ENCODE peak calls at places on chromosomes 12 and 14, in four cellular contexts. Z is stimulated activated CD4-positive, alpha-beta T cell treated with anti-CD3 and anti-CD28 coated beads, Interleukin-15, amount 100 ng/mL, for 1 hour; N is NCI-H187; R is activated naive CD8-positive, alpha-beta T cell treated with anti-CD3 and anti-CD28 coated beads for 36 hours. C is an unnamed sample.

GRCh38 chr12:67698711-67699603 is 50.4 kb downstream of the DYRK2 start:
- DNase-seq in Z (no peak), N (no peak), R (peak), C (no peak)

GRCh38 chr12:67633708-67634107 is 14.8 kb upstream of the DYRK2 start:
- DNase-seq in Z (no peak), N (no peak), R (no peak), C (no peak)

GRCh38 chr14:103518416-103519042 is 4.1 kb downstream of the CKB start:
- DNase-seq in Z (peak), N (peak), R (peak), C (peak)

GRCh38 chr12:94025730-94026129 is 122.6 kb upstream of the PLXNC1 start:
- DNase-seq in Z (no peak), N (no peak), R (no peak), C (no peak)

GRCh38 chr14:98721061-98721460 is 550.9 kb downstream of the BCL11B start:
- DNase-seq in Z (no peak), N (peak), R (no peak), C (no peak)

GRCh38 chr14:31206536-31207286 is 882 bp downstream of the HECTD1 start:
- DNase-seq in Z (peak), N (peak), R (peak), C (no peak)

GRCh38 chr14:58073516-58073915 is 78.5 kb downstream of the ARMH4 start:
- DNase-seq in Z (no peak), N (no peak), R (no peak), C (no peak)

GRCh38 chr12:45933504-45933903 is 56.9 kb downstream of the SCAF11 start:
- DNase-seq in Z (no peak), N (no peak), R (no peak), C (no peak)

GRCh38 chr14:97149775-97150174 is 352.6 kb downstream of the VRK1 start:
- DNase-seq in Z (no peak), N (no peak), R (no peak), C (no peak)

GRCh38 chr12:56298828-56299227 is 1.3 kb downstream of the CS start:
- DNase-seq in Z (no peak), N (no peak), R (no peak), C (no peak)

GRCh38 chr12:131775124-131775903 is 52.9 kb upstream of the MMP17 start:
- DNase-seq in Z (no peak), N (no peak), R (no peak), C (no peak)

GRCh38 chr14:91373591-91374245 is 43.9 kb downstream of the CCDC88C start:
- DNase-seq in Z (no peak), N (no peak), R (peak), C (peak)

GRCh38 chr12:26629864-26630263 is 203.1 kb downstream of the ITPR2 start:
- DNase-seq in Z (no peak), N (no peak), R (no peak), C (no peak)

GRCh38 chr12:68341822-68342221 is 9.7 kb upstream of the MDM1 start:
- DNase-seq in Z (no peak), N (no peak), R (no peak), C (no peak)

GRCh38 chr12:120015313-120015712 is 26.3 kb downstream of the BICDL1 start:
- DNase-seq in Z (no peak), N (no peak), R (peak), C (no peak)

GRCh38 chr14:77303417-77304156 is 17.1 kb downstream of the POMT2 start:
- DNase-seq in Z (no peak), N (no peak), R (no peak), C (no peak)

GRCh38 chr14:45072121-45072520 is 11.8 kb upstream of the PRPF39 start:
- DNase-seq in Z (no peak), N (no peak), R (no peak), C (no peak)

GRCh38 chr14:24438198-24439095 is 4.1 kb downstream of the SDR39U1 start:
- DNase-seq in Z (no peak), N (no peak), R (no peak), C (no peak)

GRCh38 chr14:53109028-53109687 is 44.0 kb downstream of the DDHD1 start:
- DNase-seq in Z (no peak), N (no peak), R (peak), C (no peak)

GRCh38 chr14:38256358-38256840 is 506 bp upstream of the CLEC14A start:
- DNase-seq in Z (no peak), N (no peak), R (peak), C (no peak)

GRCh38 chr12:118120579-118121363 is 15.2 kb upstream of the PEBP1 start:
- DNase-seq in Z (peak), N (peak), R (peak), C (peak)

GRCh38 chr14:32134448-32135070 is 57.5 kb downstream of the ARHGAP5 start:
- DNase-seq in Z (no peak), N (peak), R (no peak), C (no peak)

GRCh38 chr14:23034498-23035302 is at the start of gene PSMB5:
- DNase-seq in Z (peak), N (no peak), R (peak), C (peak)

GRCh38 chr12:57011438-57012424 is 4.6 kb downstream of the TAC3 start:
- DNase-seq in Z (no peak), N (no peak), R (no peak), C (no peak)

GRCh38 chr12:48991247-48992050 is 7.7 kb downstream of the DDN start:
- DNase-seq in Z (no peak), N (no peak), R (no peak), C (no peak)

GRCh38 chr12:96164951-96165858 is 29.0 kb upstream of the ELK3 start:
- DNase-seq in Z (no peak), N (no peak), R (no peak), C (no peak)

GRCh38 chr12:71626768-71627167 is 36.9 kb downstream of the ZFC3H1 start:
- DNase-seq in Z (no peak), N (no peak), R (no peak), C (no peak)

GRCh38 chr12:32641287-32641901 is 37.7 kb upstream of the DNM1L start:
- DNase-seq in Z (no peak), N (no peak), R (no peak), C (no peak)

GRCh38 chr14:55160989-55161388 is 30.4 kb downstream of the DLGAP5 start:
- DNase-seq in Z (no peak), N (no peak), R (no peak), C (no peak)

GRCh38 chr12:100382327-100382726 is 25.5 kb downstream of the SLC17A8 start:
- DNase-seq in Z (no peak), N (no peak), R (no peak), C (no peak)

GRCh38 chr14:60509438-60510253 is 700 bp downstream of the SIX6 start:
- DNase-seq in Z (no peak), N (no peak), R (no peak), C (no peak)

GRCh38 chr12:48601013-48601756 is 31.3 kb upstream of the LALBA start:
- DNase-seq in Z (no peak), N (no peak), R (no peak), C (no peak)

GRCh38 chr12:45605624-45606023 is 123.9 kb upstream of the ARID2 start:
- DNase-seq in Z (no peak), N (no peak), R (no peak), C (no peak)

GRCh38 chr12:114193474-114193873 is 212.5 kb downstream of the TBX5 start:
- DNase-seq in Z (no peak), N (no peak), R (no peak), C (no peak)

GRCh38 chr12:74259199-74259598 is 278.4 kb upstream of the ATXN7L3B start:
- DNase-seq in Z (no peak), N (no peak), R (no peak), C (no peak)

C was measured in activated B cell treated with CpG ODN at 0.5 μM for 24 hours.